ENCODE peak calls at places on chromosomes 12 and 14, in four cellular contexts. One of them, this sample, is unnamed.

GRCh38 chr12:2075558-2076195 is 22.9 kb downstream of the CACNA1C start:
- ATAC-seq in activated naive CD8-positive, alpha-beta T cell treated with anti-CD3 and anti-CD28 coated beads, Interleukin-2, amount 10 ng/mL, durations not matched to agents 7 days and 5 days: no peak
- ATAC-seq in psoas muscle: peak; percentile 58
- ATAC-seq in activated CD8-positive, alpha-beta memory T cell treated with anti-CD3 and anti-CD28 coated beads, Interleukin-2, amount 10 ng/mL, durations not matched to agents 7 days and 5 days: no peak
- ATAC-seq in this sample: no peak

GRCh38 chr14:89288114-89288513 is 128.9 kb downstream of the FOXN3 start:
- ATAC-seq in psoas muscle: no peak
- ATAC-seq in activated CD8-positive, alpha-beta memory T cell treated with anti-CD3 and anti-CD28 coated beads, Interleukin-2, amount 10 ng/mL, durations not matched to agents 7 days and 5 days: no peak
- ATAC-seq in activated naive CD8-positive, alpha-beta T cell treated with anti-CD3 and anti-CD28 coated beads, Interleukin-2, amount 10 ng/mL, durations not matched to agents 7 days and 5 days: no peak
- ATAC-seq in this sample: peak; percentile 43

GRCh38 chr12:58341791-58342190 is 400.4 kb downstream of the ATP23 start:
- ATAC-seq in psoas muscle: no peak
- ATAC-seq in activated naive CD8-positive, alpha-beta T cell treated with anti-CD3 and anti-CD28 coated beads, Interleukin-2, amount 10 ng/mL, durations not matched to agents 7 days and 5 days: no peak
- ATAC-seq in activated CD8-positive, alpha-beta memory T cell treated with anti-CD3 and anti-CD28 coated beads, Interleukin-2, amount 10 ng/mL, durations not matched to agents 7 days and 5 days: no peak
- ATAC-seq in this sample: no peak

GRCh38 chr12:99157946-99158345 is 489.6 kb upstream of the GARIN6 start:
- ATAC-seq in activated CD8-positive, alpha-beta memory T cell treated with anti-CD3 and anti-CD28 coated beads, Interleukin-2, amount 10 ng/mL, durations not matched to agents 7 days and 5 days: no peak
- ATAC-seq in activated naive CD8-positive, alpha-beta T cell treated with anti-CD3 and anti-CD28 coated beads, Interleukin-2, amount 10 ng/mL, durations not matched to agents 7 days and 5 days: no peak
- ATAC-seq in psoas muscle: no peak
- ATAC-seq in this sample: no peak

GRCh38 chr12:102522768-102523167 is 42.4 kb upstream of the IGF1 start:
- ATAC-seq in psoas muscle: no peak
- ATAC-seq in activated CD8-positive, alpha-beta memory T cell treated with anti-CD3 and anti-CD28 coated beads, Interleukin-2, amount 10 ng/mL, durations not matched to agents 7 days and 5 days: no peak
- ATAC-seq in activated naive CD8-positive, alpha-beta T cell treated with anti-CD3 and anti-CD28 coated beads, Interleukin-2, amount 10 ng/mL, durations not matched to agents 7 days and 5 days: no peak
- ATAC-seq in this sample: no peak

GRCh38 chr14:77681196-77682157 is 26.3 kb downstream of the ALKBH1 start:
- ATAC-seq in psoas muscle: peak; percentile 71
- ATAC-seq in activated CD8-positive, alpha-beta memory T cell treated with anti-CD3 and anti-CD28 coated beads, Interleukin-2, amount 10 ng/mL, durations not matched to agents 7 days and 5 days: no peak
- ATAC-seq in activated naive CD8-positive, alpha-beta T cell treated with anti-CD3 and anti-CD28 coated beads, Interleukin-2, amount 10 ng/mL, durations not matched to agents 7 days and 5 days: no peak
- ATAC-seq in this sample: no peak

GRCh38 chr12:52346596-52346995 is 20.7 kb downstream of the KRT85 start:
- ATAC-seq in activated CD8-positive, alpha-beta memory T cell treated with anti-CD3 and anti-CD28 coated beads, Interleukin-2, amount 10 ng/mL, durations not matched to agents 7 days and 5 days: no peak
- ATAC-seq in activated naive CD8-positive, alpha-beta T cell treated with anti-CD3 and anti-CD28 coated beads, Interleukin-2, amount 10 ng/mL, durations not matched to agents 7 days and 5 days: no peak
- ATAC-seq in psoas muscle: no peak
- ATAC-seq in this sample: no peak

GRCh38 chr12:111624540-111624939 is 25.4 kb upstream of the ATXN2 start:
- ATAC-seq in activated naive CD8-positive, alpha-beta T cell treated with anti-CD3 and anti-CD28 coated beads, Interleukin-2, amount 10 ng/mL, durations not matched to agents 7 days and 5 days: no peak
- ATAC-seq in psoas muscle: no peak
- ATAC-seq in activated CD8-positive, alpha-beta memory T cell treated with anti-CD3 and anti-CD28 coated beads, Interleukin-2, amount 10 ng/mL, durations not matched to agents 7 days and 5 days: no peak
- ATAC-seq in this sample: no peak

GRCh38 chr12:72271401-72271740 is 799 bp upstream of the TRHDE start:
- ATAC-seq in psoas muscle: peak; percentile 12
- ATAC-seq in activated naive CD8-positive, alpha-beta T cell treated with anti-CD3 and anti-CD28 coated beads, Interleukin-2, amount 10 ng/mL, durations not matched to agents 7 days and 5 days: no peak
- ATAC-seq in activated CD8-positive, alpha-beta memory T cell treated with anti-CD3 and anti-CD28 coated beads, Interleukin-2, amount 10 ng/mL, durations not matched to agents 7 days and 5 days: no peak
- ATAC-seq in this sample: no peak

GRCh38 chr14:35383569-35384385 is 20.8 kb downstream of the NFKBIA start:
- ATAC-seq in psoas muscle: peak; percentile 21
- ATAC-seq in activated naive CD8-positive, alpha-beta T cell treated with anti-CD3 and anti-CD28 coated beads, Interleukin-2, amount 10 ng/mL, durations not matched to agents 7 days and 5 days: no peak
- ATAC-seq in activated CD8-positive, alpha-beta memory T cell treated with anti-CD3 and anti-CD28 coated beads, Interleukin-2, amount 10 ng/mL, durations not matched to agents 7 days and 5 days: no peak
- ATAC-seq in this sample: no peak

GRCh38 chr12:133235401-133236112 is at the start of gene ANHX:
- ATAC-seq in activated naive CD8-positive, alpha-beta T cell treated with anti-CD3 and anti-CD28 coated beads, Interleukin-2, amount 10 ng/mL, durations not matched to agents 7 days and 5 days: no peak
- ATAC-seq in activated CD8-positive, alpha-beta memory T cell treated with anti-CD3 and anti-CD28 coated beads, Interleukin-2, amount 10 ng/mL, durations not matched to agents 7 days and 5 days: no peak
- ATAC-seq in psoas muscle: no peak
- ATAC-seq in this sample: no peak

GRCh38 chr12:24175949-24176348 is 226.5 kb upstream of the SOX5 start:
- ATAC-seq in psoas muscle: no peak
- ATAC-seq in activated CD8-positive, alpha-beta memory T cell treated with anti-CD3 and anti-CD28 coated beads, Interleukin-2, amount 10 ng/mL, durations not matched to agents 7 days and 5 days: no peak
- ATAC-seq in activated naive CD8-positive, alpha-beta T cell treated with anti-CD3 and anti-CD28 coated beads, Interleukin-2, amount 10 ng/mL, durations not matched to agents 7 days and 5 days: no peak
- ATAC-seq in this sample: no peak

GRCh38 chr12:96211989-96212388 is 17.8 kb downstream of the ELK3 start:
- ATAC-seq in psoas muscle: no peak
- ATAC-seq in activated naive CD8-positive, alpha-beta T cell treated with anti-CD3 and anti-CD28 coated beads, Interleukin-2, amount 10 ng/mL, durations not matched to agents 7 days and 5 days: no peak
- ATAC-seq in activated CD8-positive, alpha-beta memory T cell treated with anti-CD3 and anti-CD28 coated beads, Interleukin-2, amount 10 ng/mL, durations not matched to agents 7 days and 5 days: no peak
- ATAC-seq in this sample: peak; percentile 38

GRCh38 chr14:92516966-92517350 is 3.4 kb downstream of the RIN3 start:
- ATAC-seq in psoas muscle: no peak
- ATAC-seq in activated naive CD8-positive, alpha-beta T cell treated with anti-CD3 and anti-CD28 coated beads, Interleukin-2, amount 10 ng/mL, durations not matched to agents 7 days and 5 days: peak; percentile 19
- ATAC-seq in activated CD8-positive, alpha-beta memory T cell treated with anti-CD3 and anti-CD28 coated beads, Interleukin-2, amount 10 ng/mL, durations not matched to agents 7 days and 5 days: peak; percentile 26
- ATAC-seq in this sample: no peak

GRCh38 chr12:9763025-9763424 is 2.3 kb upstream of the CD69 start:
- ATAC-seq in activated naive CD8-positive, alpha-beta T cell treated with anti-CD3 and anti-CD28 coated beads, Interleukin-2, amount 10 ng/mL, durations not matched to agents 7 days and 5 days: no peak
- ATAC-seq in psoas muscle: no peak
- ATAC-seq in activated CD8-positive, alpha-beta memory T cell treated with anti-CD3 and anti-CD28 coated beads, Interleukin-2, amount 10 ng/mL, durations not matched to agents 7 days and 5 days: no peak
- ATAC-seq in this sample: no peak